ENCODE peak calls at places on chromosomes 6 and 20, in nine cellular contexts. One of them, this sample, is unnamed.

GRCh38 chr6:14927398-14927797 is 318.5 kb upstream of the JARID2 start:
- DNase-seq in psoas muscle: no peak
- DNase-seq in Caco-2: no peak
- DNase-seq in ecto neural progenitor cell: no peak
- DNase-seq in breast epithelium: peak; percentile 24
- DNase-seq in stimulated activated CD4-positive, alpha-beta T cell treated with anti-CD3 and anti-CD28 coated beads, TNF-alpha, amount 100 ng/mL, for 48 hours: no peak
- DNase-seq in epithelial cell of prostate: no peak
- DNase-seq in H54: no peak
- DNase-seq in AG20443: no peak
- DNase-seq in this sample: no peak

GRCh38 chr6:121668259-121668658 is 232.8 kb downstream of the GJA1 start:
- DNase-seq in H54: no peak
- DNase-seq in AG20443: peak; percentile 20
- DNase-seq in psoas muscle: peak; percentile 53
- DNase-seq in breast epithelium: no peak
- DNase-seq in Caco-2: no peak
- DNase-seq in ecto neural progenitor cell: no peak
- DNase-seq in epithelial cell of prostate: no peak
- DNase-seq in stimulated activated CD4-positive, alpha-beta T cell treated with anti-CD3 and anti-CD28 coated beads, TNF-alpha, amount 100 ng/mL, for 48 hours: no peak
- DNase-seq in this sample: no peak

GRCh38 chr6:106442351-106442750 is 81.8 kb downstream of the CRYBG1 start:
- DNase-seq in breast epithelium: no peak
- DNase-seq in epithelial cell of prostate: no peak
- DNase-seq in AG20443: no peak
- DNase-seq in Caco-2: no peak
- DNase-seq in psoas muscle: no peak
- DNase-seq in H54: no peak
- DNase-seq in ecto neural progenitor cell: no peak
- DNase-seq in stimulated activated CD4-positive, alpha-beta T cell treated with anti-CD3 and anti-CD28 coated beads, TNF-alpha, amount 100 ng/mL, for 48 hours: no peak
- DNase-seq in this sample: no peak

GRCh38 chr20:57047281-57048026 is 219.0 kb downstream of the BMP7 start:
- DNase-seq in psoas muscle: no peak
- DNase-seq in AG20443: no peak
- DNase-seq in breast epithelium: peak; percentile 75
- DNase-seq in H54: no peak
- DNase-seq in epithelial cell of prostate: no peak
- DNase-seq in stimulated activated CD4-positive, alpha-beta T cell treated with anti-CD3 and anti-CD28 coated beads, TNF-alpha, amount 100 ng/mL, for 48 hours: no peak
- DNase-seq in Caco-2: peak; percentile 61
- DNase-seq in ecto neural progenitor cell: no peak
- DNase-seq in this sample: no peak

GRCh38 chr20:54048489-54048888 is 21.9 kb downstream of the BCAS1 start:
- DNase-seq in stimulated activated CD4-positive, alpha-beta T cell treated with anti-CD3 and anti-CD28 coated beads, TNF-alpha, amount 100 ng/mL, for 48 hours: no peak
- DNase-seq in breast epithelium: no peak
- DNase-seq in AG20443: peak; percentile 48
- DNase-seq in Caco-2: no peak
- DNase-seq in epithelial cell of prostate: no peak
- DNase-seq in psoas muscle: no peak
- DNase-seq in H54: no peak
- DNase-seq in ecto neural progenitor cell: no peak
- DNase-seq in this sample: no peak

GRCh38 chr20:53399592-53400335 is 193.9 kb downstream of the ZNF217 start:
- DNase-seq in epithelial cell of prostate: no peak
- DNase-seq in H54: no peak
- DNase-seq in psoas muscle: no peak
- DNase-seq in Caco-2: no peak
- DNase-seq in breast epithelium: no peak
- DNase-seq in AG20443: no peak
- DNase-seq in ecto neural progenitor cell: no peak
- DNase-seq in stimulated activated CD4-positive, alpha-beta T cell treated with anti-CD3 and anti-CD28 coated beads, TNF-alpha, amount 100 ng/mL, for 48 hours: no peak
- DNase-seq in this sample: no peak

GRCh38 chr6:33980176-33980805 is 165.6 kb downstream of the GRM4 start:
- DNase-seq in Caco-2: no peak
- DNase-seq in AG20443: peak; percentile 7
- DNase-seq in stimulated activated CD4-positive, alpha-beta T cell treated with anti-CD3 and anti-CD28 coated beads, TNF-alpha, amount 100 ng/mL, for 48 hours: no peak
- DNase-seq in breast epithelium: no peak
- DNase-seq in epithelial cell of prostate: no peak
- DNase-seq in psoas muscle: no peak
- DNase-seq in ecto neural progenitor cell: peak; percentile 38
- DNase-seq in H54: no peak
- DNase-seq in this sample: no peak

GRCh38 chr6:12602951-12603710 is 113.4 kb upstream of the PHACTR1 start:
- DNase-seq in AG20443: peak; percentile 59
- DNase-seq in psoas muscle: no peak
- DNase-seq in stimulated activated CD4-positive, alpha-beta T cell treated with anti-CD3 and anti-CD28 coated beads, TNF-alpha, amount 100 ng/mL, for 48 hours: no peak
- DNase-seq in ecto neural progenitor cell: no peak
- DNase-seq in epithelial cell of prostate: no peak
- DNase-seq in H54: no peak
- DNase-seq in Caco-2: peak; percentile 59
- DNase-seq in breast epithelium: peak; percentile 43
- DNase-seq in this sample: peak; percentile 28

GRCh38 chr6:75296811-75297779 is 12.5 kb upstream of the TMEM30A start:
- DNase-seq in stimulated activated CD4-positive, alpha-beta T cell treated with anti-CD3 and anti-CD28 coated beads, TNF-alpha, amount 100 ng/mL, for 48 hours: no peak
- DNase-seq in ecto neural progenitor cell: no peak
- DNase-seq in epithelial cell of prostate: no peak
- DNase-seq in Caco-2: peak; percentile 29
- DNase-seq in psoas muscle: no peak
- DNase-seq in AG20443: peak; percentile 29
- DNase-seq in breast epithelium: no peak
- DNase-seq in H54: no peak
- DNase-seq in this sample: peak; percentile 65

GRCh38 chr6:439681-440167 is 48.2 kb downstream of the IRF4 start:
- DNase-seq in H54: no peak
- DNase-seq in epithelial cell of prostate: no peak
- DNase-seq in psoas muscle: no peak
- DNase-seq in ecto neural progenitor cell: no peak
- DNase-seq in Caco-2: no peak
- DNase-seq in AG20443: no peak
- DNase-seq in breast epithelium: no peak
- DNase-seq in stimulated activated CD4-positive, alpha-beta T cell treated with anti-CD3 and anti-CD28 coated beads, TNF-alpha, amount 100 ng/mL, for 48 hours: no peak
- DNase-seq in this sample: no peak

GRCh38 chr6:169811521-169812256 is 60.3 kb downstream of the ERMARD start:
- DNase-seq in psoas muscle: no peak
- DNase-seq in Caco-2: no peak
- DNase-seq in breast epithelium: no peak
- DNase-seq in stimulated activated CD4-positive, alpha-beta T cell treated with anti-CD3 and anti-CD28 coated beads, TNF-alpha, amount 100 ng/mL, for 48 hours: no peak
- DNase-seq in AG20443: no peak
- DNase-seq in ecto neural progenitor cell: peak; percentile 46
- DNase-seq in H54: no peak
- DNase-seq in epithelial cell of prostate: no peak
- DNase-seq in this sample: no peak

This sample was measured in HCT116.